ENCODE peak calls at places on chromosomes 7 and 10, in four cellular contexts. Y, B, M and T are unnamed samples.

GRCh38 chr10:50497758-50498157 is 126.0 kb downstream of the SGMS1 start:
- DNase-seq in M (no peak), Y (no peak), B (no peak), T (no peak)

GRCh38 chr10:44157574-44157973 is 227.3 kb downstream of the CXCL12 start:
- DNase-seq in M (no peak), Y (no peak), B (no peak), T (no peak)

GRCh38 chr7:113875224-113875623 is 43.6 kb downstream of the PPP1R3A start:
- DNase-seq in Y (no peak), M (no peak), B (no peak), T (no peak)

GRCh38 chr10:122188706-122189105 is 82.4 kb upstream of the BTBD16 start:
- DNase-seq in B (no peak), M (no peak), Y (no peak), T (no peak)

GRCh38 chr7:128017460-128017859 is 13.8 kb downstream of the LRRC4 start:
- DNase-seq in B (no peak), M (no peak), Y (no peak), T (no peak)

GRCh38 chr10:30748152-30748845 is 118.7 kb upstream of the LYZL2 start:
- DNase-seq in Y (no peak), B (no peak), M (no peak), T (no peak)

GRCh38 chr10:132355754-132356153 is 23.8 kb downstream of the LRRC27 start:
- DNase-seq in Y (no peak), B (no peak), M (no peak), T (no peak)

GRCh38 chr7:52648903-52649302 is 386.5 kb upstream of the POM121L12 start:
- DNase-seq in M (no peak), Y (no peak), B (no peak), T (no peak)

GRCh38 chr10:87623191-87623590 is 36.5 kb upstream of the PAPSS2 start:
- DNase-seq in B (no peak), Y (no peak), M (no peak), T (no peak)

GRCh38 chr7:134669845-134670373 is 23.3 kb downstream of the BPGM start:
- DNase-seq in Y (peak; percentile 28), B (peak; percentile 81), M (no peak), T (peak; percentile 66)

GRCh38 chr7:107865956-107866775 is 24.8 kb upstream of the DLD start:
- DNase-seq in B (no peak), M (no peak), Y (no peak), T (no peak)

GRCh38 chr10:114163062-114163861 is 10.7 kb downstream of the CCDC186 start:
- DNase-seq in M (no peak), Y (no peak), B (no peak), T (no peak)

GRCh38 chr7:130337410-130337971 is 7.1 kb upstream of the CPA5 start:
- DNase-seq in Y (no peak), M (no peak), B (no peak), T (no peak)

GRCh38 chr7:70569335-70569819 is 562.6 kb upstream of the GALNT17 start:
- DNase-seq in Y (no peak), M (no peak), B (no peak), T (no peak)

GRCh38 chr10:20406607-20407188 is 490.4 kb downstream of the NEBL start:
- DNase-seq in Y (no peak), B (no peak), M (no peak), T (no peak)

GRCh38 chr10:133308431-133309110 is at the start of the genes TUBGCP2 and ZNF511:
- DNase-seq in M (peak; percentile 93), Y (peak; percentile 89), B (peak; percentile 61), T (peak; percentile 86)

GRCh38 chr7:32116436-32116835 is 46.2 kb upstream of the PDE1C start:
- DNase-seq in Y (no peak), B (no peak), M (no peak), T (no peak)

GRCh38 chr10:117804470-117805011 is 242.2 kb downstream of the RAB11FIP2 start:
- DNase-seq in B (peak; percentile 91), M (no peak), Y (no peak), T (no peak)

GRCh38 chr7:84490661-84491060 is 296.1 kb upstream of the SEMA3A start:
- DNase-seq in Y (no peak), B (no peak), M (no peak), T (no peak)

GRCh38 chr10:96743988-96744585 is 23.8 kb upstream of the PIK3AP1 start:
- DNase-seq in B (no peak), Y (no peak), M (no peak), T (peak; percentile 36)

GRCh38 chr7:30238721-30239441 is 45.5 kb upstream of the ZNRF2 start:
- DNase-seq in Y (no peak), M (no peak), B (peak; percentile 53), T (no peak)

GRCh38 chr10:90871279-90871760 is 454 bp upstream of the RPP30 start:
- DNase-seq in M (no peak), B (peak; percentile 72), Y (peak; percentile 61), T (peak; percentile 71)

GRCh38 chr10:100345570-100346330 is 1.3 kb upstream of the SCD start:
- DNase-seq in Y (no peak), B (peak; percentile 42), M (no peak), T (no peak)

GRCh38 chr7:131225619-131226101 is 102.0 kb upstream of the MKLN1 start:
- DNase-seq in Y (no peak), B (no peak), M (no peak), T (no peak)

GRCh38 chr7:143327903-143328302 is 12.0 kb downstream of the CLCN1 start:
- DNase-seq in B (no peak), Y (no peak), M (no peak), T (no peak)

GRCh38 chr10:126972622-126973414 is 67.6 kb downstream of the DOCK1 start:
- DNase-seq in M (no peak), Y (no peak), B (peak; percentile 54), T (no peak)

GRCh38 chr7:158467562-158467961 is 120.1 kb downstream of the PTPRN2 start:
- DNase-seq in Y (no peak), M (no peak), B (no peak), T (no peak)

GRCh38 chr10:116632831-116633600 is 12.3 kb downstream of the PNLIPRP2 start:
- DNase-seq in Y (no peak), M (no peak), B (no peak), T (no peak)

GRCh38 chr10:125773702-125774101 is 1.9 kb downstream of the MMP21 start:
- DNase-seq in B (no peak), M (no peak), Y (no peak), T (no peak)